ENCODE peak calls at places on chromosome 3, in five cellular contexts. A is psoas muscle, H is brain microvascular endothelial cell, U is AG10803, L is epithelial cell of esophagus. T is an unnamed sample.

GRCh38 chr3:42025388-42026138 is 63.7 kb upstream of the ULK4 start:
- DNase-seq in L (peak), U (peak), A (peak), H (peak), T (peak)

GRCh38 chr3:127053979-127054378 is 71.1 kb downstream of the PLXNA1 start:
- DNase-seq in U (no peak), H (no peak), A (peak), L (peak), T (no peak)

GRCh38 chr3:58341376-58341775 is 8.7 kb downstream of the PXK start:
- DNase-seq in L (no peak), A (no peak), H (no peak), U (no peak), T (no peak)

GRCh38 chr3:30751610-30752299 is 142.7 kb downstream of the GADL1 start:
- DNase-seq in L (peak), H (peak), U (peak), A (peak), T (no peak)

GRCh38 chr3:74648102-74648501 is 33.6 kb upstream of the CNTN3 start:
- DNase-seq in A (no peak), H (no peak), L (no peak), U (no peak), T (no peak)

GRCh38 chr3:123096701-123097100 is 29.9 kb downstream of the PDIA5 start:
- DNase-seq in A (peak), H (no peak), U (peak), L (no peak), T (no peak)

GRCh38 chr3:139528281-139528680 is 11.3 kb downstream of the RBP1 start:
- DNase-seq in U (no peak), H (no peak), A (no peak), L (no peak), T (no peak)

GRCh38 chr3:42097166-42097946 is 6.2 kb downstream of the TRAK1 start:
- DNase-seq in A (no peak), H (peak), U (peak), L (peak), T (no peak)

GRCh38 chr3:152051501-152052404 is 178.3 kb downstream of the SUCNR1 start:
- DNase-seq in U (peak), H (peak), A (no peak), L (no peak), T (no peak)

GRCh38 chr3:64163755-64164148 is 61.5 kb downstream of the PRICKLE2 start:
- DNase-seq in U (peak), H (peak), L (peak), A (no peak), T (no peak)

GRCh38 chr3:8660271-8660731 is 15.7 kb upstream of the SSUH2 start:
- DNase-seq in A (no peak), L (no peak), U (peak), H (peak), T (no peak)

GRCh38 chr3:99647081-99647480 is 8.7 kb downstream of the COL8A1 start:
- DNase-seq in L (peak), A (no peak), U (no peak), H (peak), T (no peak)

GRCh38 chr3:99952306-99952705 is 134.6 kb downstream of the CMSS1 start:
- DNase-seq in A (no peak), U (peak), L (no peak), H (peak), T (no peak)

GRCh38 chr3:127135241-127136023 is 57.5 kb upstream of the PRR23E start:
- DNase-seq in A (peak), L (peak), U (no peak), H (peak), T (no peak)

GRCh38 chr3:185733980-185734724 is 90.7 kb downstream of the IGF2BP2 start:
- DNase-seq in L (peak), A (no peak), U (peak), H (peak), T (no peak)

GRCh38 chr3:52373676-52374075 is 57.6 kb downstream of the DNAH1 start:
- DNase-seq in H (no peak), A (no peak), U (peak), L (no peak), T (no peak)

GRCh38 chr3:187832202-187832601 is 86.9 kb upstream of the BCL6 start:
- DNase-seq in A (no peak), H (no peak), U (no peak), L (no peak), T (no peak)

GRCh38 chr3:191296041-191296541 is 33.1 kb upstream of the CCDC50 start:
- DNase-seq in U (no peak), A (no peak), L (no peak), H (no peak), T (no peak)

GRCh38 chr3:57078366-57079220 is 18.1 kb downstream of the SPATA12 start:
- DNase-seq in A (peak), H (peak), U (peak), L (peak), T (no peak)

GRCh38 chr3:64673159-64673715 is 14.6 kb downstream of the ADAMTS9 start:
- DNase-seq in L (no peak), A (no peak), U (no peak), H (no peak), T (no peak)

GRCh38 chr3:127646501-127647046 is 17.6 kb downstream of the PODXL2 start:
- DNase-seq in L (peak), U (no peak), H (no peak), A (no peak), T (no peak)

GRCh38 chr3:6417174-6417573 is 443.7 kb upstream of the GRM7 start:
- DNase-seq in U (no peak), H (no peak), A (no peak), L (no peak), T (no peak)

GRCh38 chr3:26484140-26484539 is 138.4 kb upstream of the LRRC3B start:
- DNase-seq in A (no peak), H (peak), L (peak), U (no peak), T (no peak)

GRCh38 chr3:28853830-28854229 is 427.0 kb upstream of the RBMS3 start:
- DNase-seq in U (peak), L (no peak), A (no peak), H (no peak), T (no peak)
- TF ChIP-seq CTCF in U (peak), L (peak), A (no peak), H (peak), T (no peak)

DNA sequence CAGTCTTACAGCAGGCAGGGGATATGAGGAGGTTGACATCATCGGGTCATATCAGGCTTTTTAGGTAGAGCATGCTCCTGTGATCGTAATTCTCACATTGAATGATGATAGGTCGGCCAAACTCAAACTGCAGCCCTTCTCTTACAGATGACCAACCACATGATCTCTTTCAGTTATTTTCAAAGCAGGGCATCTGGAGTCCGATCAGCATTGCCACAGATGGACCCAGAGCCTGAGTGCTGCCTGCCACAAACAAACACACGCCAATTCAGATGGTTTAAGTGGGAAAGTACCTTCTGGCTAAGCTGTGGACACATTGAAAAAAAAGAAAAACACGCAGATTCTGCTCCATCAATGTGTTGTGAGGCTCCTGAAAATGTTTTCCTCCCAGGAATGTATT is 31.1 kb downstream of the ARPP21 start:
- DNase-seq in L (no peak), A (no peak), H (no peak), U (no peak), T (no peak)
- H3K4me3 ChIP-seq in L (no peak), A (no peak), H (no peak), U (no peak), T (no peak)

GRCh38 chr3:137105277-137105977 is 147.6 kb downstream of the IL20RB start:
- DNase-seq in L (peak), A (no peak), U (peak), H (peak), T (no peak)

GRCh38 chr3:137110392-137110996 is 152.7 kb downstream of the IL20RB start:
- DNase-seq in H (peak), L (peak), U (peak), A (no peak), T (no peak)
- TF ChIP-seq CTCF in H (peak), L (peak), U (peak), A (peak), T (peak)

DNA sequence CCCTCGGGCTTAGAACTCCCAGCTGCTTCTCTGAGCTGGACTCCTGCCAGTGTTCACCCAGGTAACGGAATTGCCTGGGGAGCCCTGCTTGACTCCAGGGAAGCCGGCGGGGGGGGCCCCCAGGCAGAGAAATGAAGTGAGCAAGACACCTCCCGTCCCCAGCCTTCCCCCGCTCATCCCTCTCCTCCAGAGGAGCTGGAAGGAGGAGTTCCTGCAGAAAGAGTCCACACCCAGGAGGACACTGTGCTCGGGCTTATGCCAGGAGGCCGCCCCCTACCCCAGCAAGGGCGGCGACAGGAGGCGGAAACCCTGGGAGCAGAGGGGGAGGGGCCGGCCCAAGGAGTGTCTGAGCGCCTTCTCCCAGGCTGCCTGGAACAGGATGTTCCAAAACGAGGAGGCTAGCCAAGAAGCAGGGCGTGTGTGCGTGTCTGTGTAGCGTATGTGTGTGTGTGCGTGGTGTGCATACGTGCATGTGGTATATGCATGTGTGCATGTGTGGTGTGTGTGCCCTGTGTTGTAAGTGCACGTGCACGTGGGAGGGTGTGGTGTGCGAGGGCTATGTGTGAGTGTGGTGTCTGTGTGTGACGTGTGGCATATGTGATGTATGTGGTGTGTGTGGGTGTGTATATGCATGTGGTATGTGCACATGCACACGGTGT is 511.3 kb downstream of the SHQ1 start:
- DNase-seq in A (peak), H (peak), U (peak), L (peak), T (no peak)
- H3K4me3 ChIP-seq in A (no peak), H (peak), U (peak), L (no peak), T (peak)

GRCh38 chr3:113952921-113953320 is 5.1 kb downstream of the ZDHHC23 start:
- DNase-seq in H (no peak), A (no peak), L (no peak), U (peak), T (no peak)

GRCh38 chr3:113947372-113948014 is at the start of gene ZDHHC23:
- DNase-seq in U (peak), L (peak), A (peak), H (peak), T (no peak)

GRCh38 chr3:113946831-113947230 is 982 bp upstream of the ZDHHC23 start:
- DNase-seq in H (no peak), L (no peak), A (no peak), U (no peak), T (no peak)

GRCh38 chr3:113953677-113954076 is 5.9 kb downstream of the ZDHHC23 start:
- DNase-seq in H (no peak), L (no peak), A (no peak), U (peak), T (no peak)

DNA sequence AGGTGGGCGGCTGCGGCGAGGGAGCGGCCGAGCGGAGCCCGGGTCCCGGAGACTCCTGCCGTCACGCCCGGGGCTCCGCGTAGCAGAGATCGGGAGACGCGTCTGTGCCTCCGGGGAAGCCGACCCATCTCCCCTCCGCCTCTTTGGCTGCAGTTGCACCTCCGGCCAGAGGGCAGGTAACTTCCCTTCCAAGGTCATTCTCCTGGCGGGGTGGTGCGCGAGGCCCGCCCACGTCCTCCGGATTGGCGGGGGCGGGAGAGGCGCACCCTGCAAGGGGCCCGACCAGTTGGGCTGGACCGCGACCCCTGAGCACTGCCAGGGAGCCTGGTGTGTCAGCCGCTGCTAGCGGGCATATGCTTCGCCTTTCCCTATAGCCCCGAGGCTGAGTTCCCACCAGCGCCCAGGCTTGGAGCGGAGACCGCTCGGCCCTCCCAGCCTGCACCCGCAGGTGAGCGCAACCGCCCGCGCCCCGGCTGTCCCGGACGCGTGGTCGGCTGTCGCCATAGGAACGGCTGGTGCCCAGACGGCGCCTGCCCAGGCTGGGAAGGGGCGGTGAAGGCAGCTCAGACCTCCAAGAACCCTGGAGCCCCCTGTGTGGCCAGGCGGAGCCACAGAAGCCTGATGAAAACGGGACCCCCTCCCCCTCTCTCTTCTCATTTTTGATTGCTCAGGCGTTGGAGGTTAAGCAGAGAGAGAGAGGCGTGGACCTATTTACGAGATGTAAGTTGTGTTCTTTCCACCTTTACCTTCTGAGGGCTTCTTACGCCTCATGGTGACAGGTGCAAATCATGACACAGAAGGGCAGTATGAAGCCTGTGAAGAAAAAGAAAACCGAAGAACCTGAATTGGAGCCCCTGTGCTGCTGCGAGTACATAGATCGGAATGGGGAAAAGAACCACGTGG is 453 bp downstream of the ZDHHC23 start:
- DNase-seq in A (no peak), H (no peak), L (peak), U (no peak), T (no peak)
- TF ChIP-seq CTCF in A (no peak), H (no peak), L (no peak), U (no peak), T (no peak)

T was measured in thoracic aorta.